ENCODE peak calls at places on chromosome 2, in nine cellular contexts. N is GM23248; C is anterior cingulate cortex; P is effector memory CD4-positive, alpha-beta T cell; U is A172; Z is foreskin keratinocyte; B is pancreas; O is hippocampal formation; E is pulmonary artery endothelial cell. H is an unnamed sample.
A peak's percentile ranks its signal among the peaks of the same experiment; 100 is the strongest.

GRCh38 chr2:142741764-142742269 is 135.6 kb upstream of the KYNU start:
- DNase-seq in O (no peak), C (no peak), P (no peak), N (peak; percentile 7), E (no peak), U (no peak), B (no peak), Z (peak; percentile 23), H (no peak)

GRCh38 chr2:181780159-181781081 is 100.1 kb upstream of the NEUROD1 start:
- DNase-seq in C (no peak), E (no peak), O (no peak), P (no peak), U (no peak), B (no peak), Z (no peak), N (no peak), H (no peak)

GRCh38 chr2:17959833-17960232 is 81.4 kb downstream of the KCNS3 start:
- DNase-seq in U (no peak), B (no peak), N (no peak), Z (no peak), O (no peak), E (no peak), P (no peak), C (no peak), H (no peak)

GRCh38 chr2:187702157-187702556 is 147.9 kb upstream of the TFPI start:
- DNase-seq in Z (no peak), B (no peak), O (no peak), N (no peak), E (no peak), P (no peak), C (no peak), U (no peak), H (no peak)

GRCh38 chr2:95372216-95372829 is 30.2 kb upstream of the FAHD2A start:
- DNase-seq in U (no peak), N (no peak), P (no peak), Z (no peak), C (no peak), O (no peak), B (no peak), E (no peak), H (no peak)

GRCh38 chr2:70300771-70301343 is 1.0 kb downstream of the FAM136A start:
- DNase-seq in B (peak; percentile 43), C (no peak), O (no peak), U (no peak), Z (peak; percentile 2), P (no peak), N (no peak), E (no peak), H (no peak)

GRCh38 chr2:162545254-162545653 is 201.3 kb downstream of the GCA start:
- DNase-seq in O (no peak), C (no peak), U (no peak), N (no peak), P (no peak), B (no peak), E (no peak), Z (no peak), H (no peak)

GRCh38 chr2:150557020-150557644 is 69.7 kb upstream of the RND3 start:
- DNase-seq in P (no peak), Z (no peak), E (no peak), B (no peak), N (peak; percentile 22), U (no peak), O (no peak), C (no peak), H (no peak)

GRCh38 chr2:206084468-206084869 is 1.5 kb downstream of the INO80D start:
- DNase-seq in E (no peak), P (no peak), Z (peak; percentile 78), C (peak; percentile 54), U (peak; percentile 86), N (peak; percentile 83), O (peak; percentile 34), B (peak; percentile 26), H (peak; percentile 21)

GRCh38 chr2:166934817-166935216 is 46.5 kb downstream of the XIRP2 start:
- DNase-seq in E (no peak), B (no peak), P (no peak), Z (no peak), U (no peak), O (no peak), N (no peak), C (no peak), H (no peak)

GRCh38 chr2:47162780-47163179 is 7.7 kb upstream of the STPG4 start:
- DNase-seq in C (no peak), E (no peak), P (no peak), O (no peak), U (no peak), B (no peak), Z (no peak), N (no peak), H (no peak)

GRCh38 chr2:224973112-224974016 is 68.9 kb downstream of the DOCK10 start:
- DNase-seq in Z (peak; percentile 24), U (peak; percentile 54), N (peak; percentile 50), O (no peak), E (no peak), C (no peak), B (no peak), P (no peak), H (peak; percentile 30)

GRCh38 chr2:9138507-9139085 is 68.0 kb upstream of the ASAP2 start:
- DNase-seq in O (no peak), U (no peak), P (no peak), N (no peak), E (no peak), C (no peak), Z (no peak), B (no peak), H (no peak)

GRCh38 chr2:32745191-32745590 is 117.3 kb downstream of the TTC27 start:
- DNase-seq in B (no peak), N (peak; percentile 81), C (no peak), E (no peak), Z (peak; percentile 76), O (no peak), U (no peak), P (no peak), H (no peak)

GRCh38 chr2:227163998-227164744 is at the start of the genes COL4A3 and COL4A4:
- DNase-seq in B (peak; percentile 72), E (no peak), U (no peak), C (no peak), O (no peak), Z (no peak), N (peak; percentile 64), P (no peak), H (no peak)

GRCh38 chr2:236705295-236706114 is 135.9 kb downstream of the ACKR3 start:
- DNase-seq in C (no peak), E (no peak), O (no peak), N (peak; percentile 74), P (no peak), Z (no peak), B (no peak), U (no peak), H (no peak)

GRCh38 chr2:213149332-213149875 is 2.0 kb downstream of the IKZF2 start:
- DNase-seq in E (no peak), C (no peak), U (no peak), B (no peak), N (peak; percentile 54), O (no peak), Z (no peak), P (no peak), H (no peak)